ENCODE peak calls at places on chromosomes 1 and 21, in nine cellular contexts. L is HFF-Myc, O is right lobe of liver, A is cardiac muscle cell, M is esophagus squamous epithelium, R is lower lobe of right lung, U is lung, S is AG09309, H is IMR-90. C is an unnamed sample.

GRCh38 chr1:56627636-56628039 is 17.5 kb upstream of the PRKAA2 start:
- DNase-seq in S (no peak), A (no peak), L (no peak), O (no peak), R (no peak), M (no peak), H (peak), U (no peak), C (no peak)

GRCh38 chr1:233368784-233369120 is 41.2 kb downstream of the MAP3K21 start:
- DNase-seq in L (no peak), M (no peak), S (no peak), H (no peak), U (no peak), R (no peak), O (no peak), A (no peak), C (no peak)

GRCh38 chr1:107871687-107872086 is 93.3 kb downstream of the VAV3 start:
- DNase-seq in O (no peak), H (no peak), S (no peak), L (no peak), A (no peak), U (no peak), M (no peak), R (no peak), C (no peak)

GRCh38 chr1:216665381-216665780 is 57.8 kb downstream of the ESRRG start:
- DNase-seq in A (peak), M (no peak), O (no peak), S (no peak), R (no peak), H (peak), U (no peak), L (no peak), C (no peak)

GRCh38 chr1:239823852-239824251 is 267.8 kb upstream of the FMN2 start:
- DNase-seq in A (no peak), O (no peak), S (no peak), R (no peak), U (no peak), H (no peak), L (no peak), M (no peak), C (no peak)

GRCh38 chr1:57911427-57911826 is 487.6 kb upstream of the DAB1 start:
- DNase-seq in O (no peak), H (no peak), A (no peak), L (no peak), U (no peak), R (no peak), S (no peak), M (no peak), C (no peak)

GRCh38 chr1:13548281-13548680 is 34.5 kb upstream of the LRRC38 start:
- DNase-seq in S (no peak), H (no peak), M (no peak), A (no peak), L (no peak), O (no peak), R (no peak), U (no peak), C (no peak)

GRCh38 chr21:39559511-39559910 is 53.2 kb upstream of the B3GALT5 start:
- DNase-seq in H (no peak), M (no peak), R (no peak), U (no peak), L (no peak), A (no peak), O (no peak), S (no peak), C (no peak)

GRCh38 chr1:170661646-170662411 is 2.1 kb upstream of the PRRX1 start:
- DNase-seq in A (peak), S (no peak), R (no peak), U (no peak), H (peak), L (no peak), M (no peak), O (no peak), C (no peak)

GRCh38 chr1:33295023-33295422 is 25.9 kb downstream of the A3GALT2 start:
- DNase-seq in L (no peak), H (no peak), R (no peak), A (no peak), S (no peak), O (peak), U (no peak), M (no peak), C (no peak)

GRCh38 chr1:29245876-29246275 is 9.6 kb downstream of the PTPRU start:
- DNase-seq in A (peak), U (no peak), L (no peak), M (no peak), R (no peak), S (no peak), H (peak), O (no peak), C (no peak)

GRCh38 chr1:2227341-2228156 is 570 bp upstream of the SKI start:
- DNase-seq in H (peak), A (peak), M (peak), U (peak), R (peak), L (peak), S (peak), O (peak), C (peak)

GRCh38 chr1:64920936-64921589 is 45.3 kb downstream of the JAK1 start:
- DNase-seq in A (peak), S (no peak), L (no peak), R (no peak), M (no peak), H (peak), O (no peak), U (no peak), C (peak)

GRCh38 chr1:66402194-66402593 is 131.8 kb upstream of the SGIP1 start:
- DNase-seq in M (no peak), S (no peak), R (peak), O (no peak), H (no peak), L (no peak), U (no peak), A (peak), C (no peak)

GRCh38 chr21:43361127-43361492 is 65.8 kb downstream of the SIK1 start:
- DNase-seq in M (no peak), L (no peak), R (no peak), A (no peak), O (no peak), H (peak), S (no peak), U (no peak), C (no peak)

GRCh38 chr1:185066181-185066580 is 20.8 kb downstream of the RNF2 start:
- DNase-seq in H (no peak), M (no peak), U (no peak), L (no peak), S (no peak), O (no peak), A (no peak), R (no peak), C (no peak)

GRCh38 chr1:29542476-29543015 is 306.2 kb downstream of the PTPRU start:
- DNase-seq in S (no peak), U (no peak), O (no peak), R (no peak), L (no peak), M (no peak), A (no peak), H (no peak), C (no peak)

GRCh38 chr1:35340519-35340918 is 72.0 kb downstream of the ZMYM4 start:
- DNase-seq in H (no peak), M (no peak), S (no peak), A (no peak), R (no peak), U (no peak), O (no peak), L (no peak), C (no peak)

GRCh38 chr1:94705755-94706154 is 114.4 kb upstream of the SLC44A3 start:
- DNase-seq in M (no peak), L (no peak), S (no peak), O (no peak), U (no peak), R (no peak), H (no peak), A (peak), C (no peak)

GRCh38 chr1:89624715-89625323 is 8.1 kb upstream of the LRRC8C start:
- DNase-seq in U (no peak), S (no peak), H (no peak), R (no peak), A (no peak), M (no peak), O (no peak), L (no peak), C (no peak)

GRCh38 chr1:89627596-89627962 is 5.3 kb upstream of the LRRC8C start:
- DNase-seq in R (no peak), L (no peak), A (no peak), M (no peak), S (no peak), U (no peak), H (no peak), O (no peak), C (no peak)

GRCh38 chr1:89620664-89621063 is 12.3 kb upstream of the LRRC8C start:
- DNase-seq in M (no peak), S (no peak), L (no peak), R (no peak), A (no peak), H (no peak), U (no peak), O (no peak), C (no peak)

GRCh38 chr1:89622895-89623294 is 10.0 kb upstream of the LRRC8C start:
- DNase-seq in L (no peak), U (no peak), A (peak), H (peak), S (no peak), O (no peak), M (no peak), R (no peak), C (no peak)

GRCh38 chr1:89624314-89624713 is 8.6 kb upstream of the LRRC8C start:
- DNase-seq in A (no peak), R (no peak), L (no peak), U (no peak), H (no peak), M (no peak), S (no peak), O (no peak), C (no peak)
- TF ChIP-seq CTCF in A (no peak), R (no peak), L (no peak), U (no peak), H (no peak), M (no peak), S (no peak), O (no peak), C (no peak)

DNA sequence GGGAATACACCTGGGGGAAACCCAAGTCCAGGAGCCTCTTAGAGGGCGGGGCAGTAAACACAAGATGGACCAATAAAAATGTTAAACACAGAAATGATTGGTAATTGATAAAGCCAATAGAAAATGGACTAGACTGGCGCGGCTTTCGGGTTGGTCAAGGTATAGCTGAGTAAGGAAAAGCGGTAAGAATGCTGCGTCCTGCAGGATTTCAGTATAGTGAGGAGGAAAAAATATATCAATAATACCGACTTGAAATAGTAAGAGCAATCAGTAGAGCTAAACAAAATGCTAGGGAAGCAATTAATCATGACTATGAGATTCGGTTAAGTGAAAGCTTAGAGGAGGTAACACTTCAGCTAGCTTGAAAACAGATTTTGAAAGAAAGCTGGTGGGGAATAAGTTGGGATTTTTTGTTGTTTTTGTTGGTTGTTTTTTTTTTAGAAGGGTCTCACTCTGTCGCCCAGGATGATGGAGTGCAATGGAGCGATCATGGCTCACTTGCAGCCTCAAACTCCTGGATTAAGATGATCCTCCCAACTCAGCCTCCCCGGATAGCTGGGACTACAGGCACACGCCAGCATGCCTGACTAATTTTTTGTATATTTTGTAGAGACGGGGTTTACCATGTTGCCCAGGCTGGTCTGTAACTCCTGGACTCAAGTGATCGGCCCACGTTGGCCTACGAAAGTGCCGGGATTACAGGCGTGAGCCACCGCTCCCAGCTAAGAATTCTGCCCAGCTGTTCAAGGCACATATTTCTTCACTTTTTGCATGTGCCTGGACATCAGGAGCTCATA is 699 bp upstream of the TESK2 start:
- DNase-seq in S (no peak), H (no peak), O (no peak), A (no peak), L (no peak), R (no peak), M (no peak), U (no peak), C (no peak)
- H3K4me3 ChIP-seq in S (peak), H (peak), O (peak), A (peak), L (peak), R (peak), M (peak), U (peak), C (peak)

DNA sequence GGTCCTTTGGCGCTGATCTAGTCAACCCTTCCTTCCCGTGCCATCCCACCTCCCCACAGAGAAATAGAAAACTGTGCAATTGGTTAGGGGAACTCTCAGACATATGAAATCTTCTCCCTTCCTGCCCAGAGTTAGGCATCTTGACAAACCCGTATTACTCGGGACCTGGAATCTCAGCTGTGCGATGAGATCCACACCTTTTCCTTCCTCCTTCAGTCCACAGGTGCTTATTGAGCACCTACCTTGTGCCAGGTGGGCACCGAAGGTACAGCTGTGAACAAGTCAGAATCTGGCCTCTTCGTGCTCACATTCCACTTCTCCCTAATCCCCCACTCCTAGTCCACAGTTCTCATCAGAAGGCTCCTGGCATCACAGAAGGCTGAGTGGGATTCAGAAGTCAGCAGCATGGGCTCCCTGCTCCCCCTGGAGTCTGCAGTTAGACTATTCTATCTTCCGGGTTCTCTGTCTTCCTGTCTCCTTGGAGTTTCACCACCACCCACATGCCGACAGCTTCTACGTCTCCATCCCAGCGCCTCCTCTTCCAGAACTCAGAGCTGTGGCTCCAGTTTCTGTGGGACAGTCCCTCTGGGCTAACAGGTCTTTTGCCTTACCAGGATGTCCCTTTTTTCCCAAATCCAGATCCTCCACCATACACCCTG is 23.0 kb downstream of the KNCN start:
- DNase-seq in L (no peak), A (peak), O (no peak), H (peak), R (no peak), M (no peak), S (no peak), U (no peak), C (no peak)
- TF ChIP-seq CTCF in L (peak), A (peak), O (no peak), H (peak), R (no peak), M (no peak), S (peak), U (no peak), C (peak)

GRCh38 chr1:6127587-6128163 is 52.4 kb downstream of the CHD5 start:
- DNase-seq in U (peak), L (peak), R (peak), S (no peak), M (no peak), A (peak), O (peak), H (peak), C (peak)
- H3K4me3 ChIP-seq in U (no peak), L (no peak), R (peak), S (no peak), M (no peak), A (no peak), O (no peak), H (no peak), C (no peak)

GRCh38 chr1:105137543-105138444 is 1388.1 kb downstream of the AMY1C start:
- DNase-seq in R (no peak), A (no peak), L (no peak), U (no peak), M (no peak), S (no peak), O (no peak), H (no peak), C (no peak)
- TF ChIP-seq CTCF in R (no peak), A (no peak), L (no peak), U (no peak), M (no peak), S (no peak), O (no peak), H (no peak), C (peak)

C was measured in retinal pigment epithelial cell.